ENCODE peak calls at places on chromosomes 12 and 14, in seven cellular contexts. One of them, this sample, is unnamed.

GRCh38 chr14:58864751-58865519 is 227.2 kb downstream of the DACT1 start:
- DNase-seq in GM12865: no peak
- DNase-seq in breast epithelium: no peak
- DNase-seq in kidney: no peak
- DNase-seq in bronchial epithelial cell: no peak
- DNase-seq in choroid plexus epithelial cell: peak
- DNase-seq in aorta: no peak
- DNase-seq in this sample: no peak

GRCh38 chr12:24822121-24822899 is 126.6 kb downstream of the BCAT1 start:
- DNase-seq in choroid plexus epithelial cell: peak
- DNase-seq in bronchial epithelial cell: peak
- DNase-seq in aorta: no peak
- DNase-seq in breast epithelium: no peak
- DNase-seq in GM12865: peak
- DNase-seq in kidney: no peak
- DNase-seq in this sample: peak

GRCh38 chr12:33439587-33440011 is at the start of gene SYT10:
- DNase-seq in choroid plexus epithelial cell: no peak
- DNase-seq in GM12865: no peak
- DNase-seq in aorta: peak
- DNase-seq in bronchial epithelial cell: no peak
- DNase-seq in kidney: peak
- DNase-seq in breast epithelium: no peak
- DNase-seq in this sample: no peak

GRCh38 chr14:61451891-61452400 is 130.6 kb downstream of the PRKCH start:
- DNase-seq in GM12865: no peak
- DNase-seq in bronchial epithelial cell: no peak
- DNase-seq in choroid plexus epithelial cell: no peak
- DNase-seq in breast epithelium: no peak
- DNase-seq in aorta: no peak
- DNase-seq in kidney: no peak
- DNase-seq in this sample: no peak

GRCh38 chr14:66070542-66071319 is 415.4 kb upstream of the CCDC196 start:
- DNase-seq in bronchial epithelial cell: peak
- DNase-seq in kidney: no peak
- DNase-seq in choroid plexus epithelial cell: peak
- DNase-seq in GM12865: peak
- DNase-seq in breast epithelium: no peak
- DNase-seq in aorta: no peak
- DNase-seq in this sample: no peak

GRCh38 chr12:118436002-118436724 is 59.8 kb downstream of the SUDS3 start:
- DNase-seq in kidney: no peak
- DNase-seq in breast epithelium: no peak
- DNase-seq in choroid plexus epithelial cell: no peak
- DNase-seq in bronchial epithelial cell: peak
- DNase-seq in aorta: no peak
- DNase-seq in GM12865: peak
- DNase-seq in this sample: no peak

GRCh38 chr12:109779382-109779781 is 53.8 kb downstream of the TRPV4 start:
- DNase-seq in choroid plexus epithelial cell: no peak
- DNase-seq in breast epithelium: no peak
- DNase-seq in GM12865: peak
- DNase-seq in kidney: peak
- DNase-seq in bronchial epithelial cell: no peak
- DNase-seq in aorta: no peak
- DNase-seq in this sample: no peak

GRCh38 chr12:105672576-105672975 is 342.1 kb downstream of the C12orf75 start:
- DNase-seq in breast epithelium: peak
- DNase-seq in bronchial epithelial cell: no peak
- DNase-seq in aorta: peak
- DNase-seq in choroid plexus epithelial cell: no peak
- DNase-seq in kidney: peak
- DNase-seq in GM12865: no peak
- DNase-seq in this sample: no peak

DNA sequence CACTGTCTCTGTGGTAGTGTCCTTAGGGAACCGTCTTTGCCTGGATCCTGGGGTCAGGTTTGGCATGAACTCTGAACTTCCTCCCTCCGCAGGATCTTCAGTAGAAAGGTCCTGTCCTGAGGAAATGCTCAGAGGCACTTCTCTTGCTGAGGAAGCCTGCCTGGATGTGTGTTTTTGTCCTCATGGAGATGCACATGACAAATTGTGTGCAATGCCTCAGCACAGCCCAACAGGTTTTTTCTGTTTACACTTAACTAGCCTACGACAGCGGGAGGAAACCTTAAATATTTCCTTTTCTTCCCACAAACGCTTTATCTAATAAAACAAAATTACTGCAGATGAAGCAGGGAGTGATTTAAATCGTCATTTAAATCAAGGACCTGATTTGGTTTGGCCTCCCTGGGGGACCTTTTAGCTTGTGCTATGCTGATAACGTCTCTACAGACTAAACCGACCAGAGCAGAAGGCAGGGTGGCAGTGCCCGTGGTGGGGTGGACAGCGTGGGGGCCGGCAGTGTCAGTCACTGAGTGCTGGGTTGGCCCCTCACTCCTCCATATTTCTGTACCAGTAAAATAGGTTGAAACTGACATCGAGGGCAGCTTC is 18.5 kb downstream of the FBXL14 start:
- DNase-seq in GM12865: no peak
- DNase-seq in breast epithelium: no peak
- DNase-seq in bronchial epithelial cell: peak
- DNase-seq in aorta: no peak
- DNase-seq in choroid plexus epithelial cell: peak
- DNase-seq in kidney: no peak
- DNase-seq in this sample: no peak
- H3K4me3 ChIP-seq in GM12865: no peak
- H3K4me3 ChIP-seq in breast epithelium: peak
- H3K4me3 ChIP-seq in bronchial epithelial cell: no peak
- H3K4me3 ChIP-seq in aorta: peak
- H3K4me3 ChIP-seq in choroid plexus epithelial cell: peak
- H3K4me3 ChIP-seq in kidney: peak
- H3K4me3 ChIP-seq in this sample: no peak

GRCh38 chr12:47816646-47817271 is 2.9 kb downstream of the HDAC7 start:
- DNase-seq in kidney: peak
- DNase-seq in aorta: peak
- DNase-seq in breast epithelium: no peak
- DNase-seq in GM12865: no peak
- DNase-seq in choroid plexus epithelial cell: peak
- DNase-seq in bronchial epithelial cell: no peak
- DNase-seq in this sample: no peak
- H3K4me3 ChIP-seq in kidney: peak
- H3K4me3 ChIP-seq in aorta: no peak
- H3K4me3 ChIP-seq in breast epithelium: peak
- H3K4me3 ChIP-seq in GM12865: no peak
- H3K4me3 ChIP-seq in choroid plexus epithelial cell: peak
- H3K4me3 ChIP-seq in bronchial epithelial cell: no peak
- H3K4me3 ChIP-seq in this sample: no peak

GRCh38 chr12:95755236-95755865 is 35.2 kb downstream of the NTN4 start:
- DNase-seq in choroid plexus epithelial cell: no peak
- DNase-seq in GM12865: no peak
- DNase-seq in aorta: no peak
- DNase-seq in bronchial epithelial cell: no peak
- DNase-seq in kidney: no peak
- DNase-seq in breast epithelium: no peak
- DNase-seq in this sample: no peak
- H3K4me3 ChIP-seq in choroid plexus epithelial cell: no peak
- H3K4me3 ChIP-seq in GM12865: no peak
- H3K4me3 ChIP-seq in aorta: no peak
- H3K4me3 ChIP-seq in bronchial epithelial cell: no peak
- H3K4me3 ChIP-seq in kidney: no peak
- H3K4me3 ChIP-seq in breast epithelium: no peak
- H3K4me3 ChIP-seq in this sample: no peak

GRCh38 chr14:81436296-81437138 is 36.4 kb upstream of the STON2 start:
- DNase-seq in bronchial epithelial cell: peak
- DNase-seq in GM12865: no peak
- DNase-seq in choroid plexus epithelial cell: peak
- DNase-seq in aorta: peak
- DNase-seq in kidney: peak
- DNase-seq in breast epithelium: peak
- DNase-seq in this sample: no peak

GRCh38 chr14:81434230-81434629 is 34.1 kb upstream of the STON2 start:
- DNase-seq in bronchial epithelial cell: no peak
- DNase-seq in breast epithelium: no peak
- DNase-seq in kidney: no peak
- DNase-seq in aorta: no peak
- DNase-seq in choroid plexus epithelial cell: no peak
- DNase-seq in GM12865: no peak
- DNase-seq in this sample: no peak

GRCh38 chr14:81433378-81433777 is 33.3 kb upstream of the STON2 start:
- DNase-seq in kidney: no peak
- DNase-seq in GM12865: no peak
- DNase-seq in bronchial epithelial cell: peak
- DNase-seq in aorta: no peak
- DNase-seq in breast epithelium: no peak
- DNase-seq in choroid plexus epithelial cell: no peak
- DNase-seq in this sample: no peak

GRCh38 chr14:81435578-81436295 is 35.6 kb upstream of the STON2 start:
- DNase-seq in kidney: peak
- DNase-seq in aorta: peak
- DNase-seq in GM12865: no peak
- DNase-seq in breast epithelium: no peak
- DNase-seq in bronchial epithelial cell: peak
- DNase-seq in choroid plexus epithelial cell: peak
- DNase-seq in this sample: no peak

GRCh38 chr14:81435048-81435577 is 35.0 kb upstream of the STON2 start:
- DNase-seq in aorta: no peak
- DNase-seq in choroid plexus epithelial cell: no peak
- DNase-seq in bronchial epithelial cell: no peak
- DNase-seq in breast epithelium: no peak
- DNase-seq in GM12865: no peak
- DNase-seq in kidney: no peak
- DNase-seq in this sample: no peak
- H3K4me3 ChIP-seq in aorta: no peak
- H3K4me3 ChIP-seq in choroid plexus epithelial cell: no peak
- H3K4me3 ChIP-seq in bronchial epithelial cell: peak
- H3K4me3 ChIP-seq in breast epithelium: peak
- H3K4me3 ChIP-seq in GM12865: no peak
- H3K4me3 ChIP-seq in kidney: peak
- H3K4me3 ChIP-seq in this sample: no peak

DNA sequence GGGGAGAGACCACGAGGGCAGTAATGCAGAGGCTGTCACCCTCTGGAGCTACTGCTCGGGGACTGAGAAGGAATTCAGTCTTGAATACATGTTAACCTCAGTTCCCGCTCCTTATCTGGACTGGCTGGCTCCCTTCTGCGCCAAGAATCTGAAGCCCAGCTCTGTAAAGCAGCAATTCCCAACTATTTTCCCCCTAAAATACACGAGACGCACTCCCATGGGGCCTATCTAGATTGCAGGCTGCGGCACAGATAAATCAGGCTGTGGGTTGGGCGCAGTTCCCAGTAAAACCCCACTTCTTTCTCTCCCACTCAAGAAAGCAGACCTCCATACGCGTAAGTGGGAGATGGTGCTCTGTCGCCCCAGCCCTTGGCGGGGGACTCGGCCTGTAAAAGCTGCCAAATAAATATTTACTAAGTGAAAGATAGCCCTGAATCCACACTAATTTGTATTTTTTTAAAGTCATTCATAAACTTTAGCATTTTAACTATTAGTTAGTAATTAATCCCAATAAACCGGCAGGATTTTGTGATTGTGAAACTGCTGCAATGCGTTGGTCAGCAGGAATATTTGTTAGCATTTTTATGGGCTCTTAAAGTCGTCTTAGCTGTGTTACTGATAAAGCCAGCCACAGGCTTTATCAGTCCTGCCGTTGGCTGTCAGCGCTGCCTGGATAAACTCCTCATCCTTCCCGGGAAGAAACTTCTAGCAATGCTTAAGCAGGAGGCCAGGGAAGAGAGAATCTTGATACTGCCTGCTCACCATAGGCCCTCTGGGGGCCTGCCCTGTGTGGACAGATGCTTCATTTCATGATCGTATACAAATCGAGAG is 17.8 kb downstream of the FBXL14 start:
- DNase-seq in breast epithelium: no peak
- DNase-seq in bronchial epithelial cell: no peak
- DNase-seq in choroid plexus epithelial cell: peak
- DNase-seq in aorta: no peak
- DNase-seq in GM12865: no peak
- DNase-seq in kidney: peak
- DNase-seq in this sample: no peak
- H3K4me3 ChIP-seq in breast epithelium: peak
- H3K4me3 ChIP-seq in bronchial epithelial cell: no peak
- H3K4me3 ChIP-seq in choroid plexus epithelial cell: peak
- H3K4me3 ChIP-seq in aorta: peak
- H3K4me3 ChIP-seq in GM12865: no peak
- H3K4me3 ChIP-seq in kidney: peak
- H3K4me3 ChIP-seq in this sample: no peak

DNA sequence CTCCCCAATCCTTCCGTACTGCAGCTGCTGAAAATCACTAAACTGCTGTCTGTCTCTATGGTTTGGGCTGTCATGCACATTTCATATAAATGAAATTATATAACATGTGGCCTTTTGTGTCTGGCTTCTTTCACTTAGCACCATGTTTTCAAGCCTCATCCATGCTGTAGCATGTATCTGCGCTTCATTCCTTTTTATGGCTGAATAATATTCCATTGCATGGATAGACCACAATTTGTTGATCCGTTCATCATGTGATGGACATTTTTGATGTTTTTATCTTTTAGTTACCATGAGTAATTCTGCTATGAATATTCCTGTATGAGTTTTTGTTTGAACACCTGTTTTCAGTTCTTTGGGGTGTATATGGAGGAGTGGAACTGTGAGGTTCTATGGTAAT is 32.6 kb upstream of the MED13L start:
- DNase-seq in GM12865: no peak
- DNase-seq in breast epithelium: no peak
- DNase-seq in choroid plexus epithelial cell: no peak
- DNase-seq in bronchial epithelial cell: no peak
- DNase-seq in kidney: no peak
- DNase-seq in aorta: no peak
- DNase-seq in this sample: no peak
- H3K4me3 ChIP-seq in GM12865: no peak
- H3K4me3 ChIP-seq in breast epithelium: no peak
- H3K4me3 ChIP-seq in choroid plexus epithelial cell: no peak
- H3K4me3 ChIP-seq in bronchial epithelial cell: no peak
- H3K4me3 ChIP-seq in kidney: no peak
- H3K4me3 ChIP-seq in aorta: no peak
- H3K4me3 ChIP-seq in this sample: no peak

GRCh38 chr12:22729898-22730443 is 105.0 kb downstream of the ETNK1 start:
- DNase-seq in kidney: no peak
- DNase-seq in choroid plexus epithelial cell: peak
- DNase-seq in GM12865: no peak
- DNase-seq in breast epithelium: no peak
- DNase-seq in aorta: no peak
- DNase-seq in bronchial epithelial cell: peak
- DNase-seq in this sample: no peak
- H3K4me3 ChIP-seq in kidney: peak
- H3K4me3 ChIP-seq in choroid plexus epithelial cell: no peak
- H3K4me3 ChIP-seq in GM12865: no peak
- H3K4me3 ChIP-seq in breast epithelium: no peak
- H3K4me3 ChIP-seq in aorta: no peak
- H3K4me3 ChIP-seq in bronchial epithelial cell: no peak
- H3K4me3 ChIP-seq in this sample: no peak

This sample was measured in GM12864.